ENCODE peak calls at places on chromosomes 12 and 14, in ten cellular contexts. P, Y, D, X, A, F, I, G, Q and Z are unnamed samples.

GRCh38 chr12:94676011-94676709 is 25.8 kb upstream of the TMCC3 start:
- DNase-seq in P (no peak), Y (peak), D (peak), X (no peak), A (peak), F (no peak), I (no peak), G (no peak), Q (no peak), Z (no peak)

GRCh38 chr12:39043425-39043824 is 138.0 kb upstream of the CPNE8 start:
- DNase-seq in P (no peak), Y (no peak), D (no peak), X (no peak), A (no peak), F (no peak), I (no peak), G (no peak), Q (no peak), Z (no peak)

GRCh38 chr14:94000267-94000666 is 3.2 kb downstream of the CCDC197 start:
- DNase-seq in P (no peak), Y (no peak), D (no peak), X (no peak), A (no peak), F (no peak), I (no peak), G (no peak), Q (no peak), Z (no peak)

GRCh38 chr12:14602128-14602527 is 34.4 kb upstream of the PLBD1 start:
- DNase-seq in P (no peak), Y (no peak), D (no peak), X (no peak), A (no peak), F (no peak), I (no peak), G (no peak), Q (no peak), Z (no peak)

GRCh38 chr12:15899282-15899870 is 11.8 kb upstream of the DERA start:
- DNase-seq in P (no peak), Y (no peak), D (peak), X (peak), A (no peak), F (peak), I (no peak), G (no peak), Q (peak), Z (peak)

GRCh38 chr14:34797747-34798583 is 77.2 kb downstream of the BAZ1A start:
- DNase-seq in P (no peak), Y (no peak), D (no peak), X (no peak), A (no peak), F (no peak), I (no peak), G (peak), Q (no peak), Z (no peak)

GRCh38 chr14:92448786-92449185 is 64.8 kb upstream of the RIN3 start:
- DNase-seq in P (no peak), Y (no peak), D (no peak), X (no peak), A (peak), F (no peak), I (no peak), G (no peak), Q (no peak), Z (no peak)

GRCh38 chr14:61188196-61188595 is 92.9 kb downstream of the TMEM30B start:
- DNase-seq in P (no peak), Y (no peak), D (peak), X (no peak), A (no peak), F (peak), I (no peak), G (peak), Q (no peak), Z (peak)

GRCh38 chr14:104797112-104798044 is 1.8 kb upstream of the AKT1 start:
- DNase-seq in P (no peak), Y (no peak), D (no peak), X (no peak), A (no peak), F (no peak), I (no peak), G (peak), Q (peak), Z (no peak)

DNA sequence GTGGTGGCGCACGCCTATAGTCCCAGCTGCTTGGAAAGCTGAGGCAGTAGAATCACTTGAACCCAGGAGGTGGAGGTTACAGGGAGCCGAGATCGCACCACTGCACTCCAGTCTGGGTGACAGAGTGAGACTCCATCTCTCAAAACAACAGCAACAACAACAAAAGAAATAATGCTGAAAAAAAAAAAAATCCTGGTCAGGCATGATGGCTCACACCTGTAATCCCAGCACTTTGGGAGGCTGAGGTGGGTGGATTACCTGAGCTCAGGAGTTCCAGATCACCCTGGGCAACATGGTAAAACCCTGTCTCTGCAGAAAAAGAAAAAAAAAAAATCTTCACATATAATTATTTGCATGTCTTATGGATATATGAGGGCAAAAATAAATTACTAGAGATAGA is 75.5 kb downstream of the ATXN2 start:
- DNase-seq in P (no peak), Y (no peak), D (no peak), X (no peak), A (no peak), F (no peak), I (no peak), G (no peak), Q (no peak), Z (no peak)
- H3K4me3 ChIP-seq in P (no peak), Y (no peak), D (no peak), X (no peak), A (no peak), F (no peak), I (no peak), G (no peak), Q (no peak), Z (no peak)

GRCh38 chr12:5096241-5096880 is 52.7 kb downstream of the KCNA5 start:
- DNase-seq in P (no peak), Y (no peak), D (no peak), X (peak), A (no peak), F (peak), I (no peak), G (no peak), Q (peak), Z (peak)
- TF ChIP-seq CTCF in P (peak), Y (no peak), D (no peak), X (no peak), A (no peak), F (no peak), I (no peak), G (no peak), Q (no peak), Z (peak)

GRCh38 chr12:69933115-69933552 is 108.1 kb downstream of the MYRFL start:
- DNase-seq in P (no peak), Y (no peak), D (peak), X (no peak), A (no peak), F (no peak), I (no peak), G (no peak), Q (peak), Z (no peak)
- H3K4me3 ChIP-seq in P (no peak), Y (no peak), D (no peak), X (no peak), A (no peak), F (no peak), I (no peak), G (no peak), Q (no peak), Z (no peak)

GRCh38 chr14:22265319-22266140 is 323.5 kb downstream of the DAD1 start:
- DNase-seq in P (no peak), Y (no peak), D (no peak), X (peak), A (no peak), F (peak), I (no peak), G (no peak), Q (no peak), Z (no peak)
- TF ChIP-seq CTCF in P (no peak), Y (no peak), D (no peak), X (no peak), A (peak), F (no peak), I (no peak), G (no peak), Q (peak), Z (no peak)

GRCh38 chr12:40945772-40946171 is 242.3 kb upstream of the PDZRN4 start:
- DNase-seq in P (no peak), Y (no peak), D (no peak), X (no peak), A (no peak), F (no peak), I (no peak), G (no peak), Q (no peak), Z (no peak)
- H3K4me3 ChIP-seq in P (no peak), Y (no peak), D (no peak), X (no peak), A (no peak), F (no peak), I (no peak), G (no peak), Q (no peak), Z (no peak)